ENCODE peak calls at places on chromosomes 12 and 14, in five cellular contexts. S, M, T, E and K are unnamed samples.

GRCh38 chr12:101539148-101539547 is 55.6 kb upstream of the MYBPC1 start:
- DNase-seq in M (no peak), S (no peak), T (no peak), E (no peak), K (no peak)

GRCh38 chr12:106954462-106955376 is 988 bp upstream of the TMEM263 start:
- DNase-seq in E (peak; percentile 64), T (peak; percentile 76), S (peak; percentile 8), M (peak; percentile 5), K (peak; percentile 18)

GRCh38 chr12:89706551-89707348 is 1.9 kb downstream of the ATP2B1 start:
- DNase-seq in M (no peak), E (peak; percentile 54), S (no peak), T (no peak), K (no peak)

GRCh38 chr14:61385002-61385685 is 63.8 kb downstream of the PRKCH start:
- DNase-seq in S (peak; percentile 45), T (no peak), E (no peak), M (no peak), K (peak; percentile 21)

GRCh38 chr14:99968931-99969330 is 96.3 kb upstream of the EVL start:
- DNase-seq in S (no peak), E (no peak), M (no peak), T (no peak), K (no peak)

GRCh38 chr12:524167-524951 is 64.6 kb downstream of the B4GALNT3 start:
- DNase-seq in E (no peak), T (no peak), M (no peak), S (no peak), K (no peak)

GRCh38 chr12:62785941-62786559 is 148.9 kb downstream of the PPM1H start:
- DNase-seq in E (no peak), S (no peak), T (no peak), M (no peak), K (no peak)

GRCh38 chr12:96773031-96773430 is 134.0 kb upstream of the NEDD1 start:
- DNase-seq in E (no peak), S (no peak), M (no peak), T (no peak), K (no peak)

GRCh38 chr14:104149617-104150141 is 11.3 kb downstream of the KIF26A start:
- DNase-seq in M (no peak), E (peak; percentile 65), S (no peak), T (no peak), K (no peak)

GRCh38 chr12:46843811-46844210 is 18.0 kb upstream of the SLC38A4 start:
- DNase-seq in T (no peak), E (no peak), S (no peak), M (no peak), K (no peak)

GRCh38 chr12:115325858-115326257 is 641.9 kb upstream of the TBX3 start:
- DNase-seq in E (no peak), T (no peak), M (no peak), S (no peak), K (no peak)